ENCODE peak calls at places on chromosomes 5 and 9, in six cellular contexts. Z is left lung, W is brain microvascular endothelial cell, N is neural progenitor cell, S is heart left ventricle, M is suprapubic skin. I is an unnamed sample.

GRCh38 chr5:34657550-34657921 is 1.4 kb downstream of the RAI14 start:
- DNase-seq in Z (no peak), W (no peak), N (peak), S (no peak), M (no peak), I (peak)

GRCh38 chr9:121240394-121241145 is 27.4 kb upstream of the GSN start:
- DNase-seq in Z (no peak), W (no peak), N (no peak), S (no peak), M (no peak), I (no peak)

GRCh38 chr5:152367554-152367953 is 37.5 kb downstream of the NMUR2 start:
- DNase-seq in Z (no peak), W (no peak), N (no peak), S (no peak), M (no peak), I (no peak)

GRCh38 chr5:160621503-160621902 is 199.8 kb downstream of the PTTG1 start:
- DNase-seq in Z (no peak), W (no peak), N (no peak), S (no peak), M (no peak), I (no peak)

GRCh38 chr9:138008081-138008841 is 130.7 kb downstream of the CACNA1B start:
- DNase-seq in Z (peak), W (no peak), N (no peak), S (no peak), M (no peak), I (no peak)

GRCh38 chr9:36640982-36641381 is 68.3 kb downstream of the MELK start:
- DNase-seq in Z (no peak), W (no peak), N (no peak), S (no peak), M (no peak), I (no peak)

GRCh38 chr5:122473138-122473843 is 161.3 kb downstream of the SNCAIP start:
- DNase-seq in Z (no peak), W (no peak), N (no peak), S (no peak), M (no peak), I (no peak)

GRCh38 chr9:35105571-35106342 is 2.8 kb upstream of the STOML2 start:
- DNase-seq in Z (no peak), W (no peak), N (no peak), S (no peak), M (no peak), I (no peak)

GRCh38 chr5:81835813-81836458 is 85.0 kb upstream of the SSBP2 start:
- DNase-seq in Z (no peak), W (no peak), N (no peak), S (no peak), M (no peak), I (no peak)

GRCh38 chr9:68458918-68459317 is 81.8 kb downstream of the TMEM252 start:
- DNase-seq in Z (no peak), W (no peak), N (no peak), S (no peak), M (no peak), I (no peak)

GRCh38 chr5:59027145-59027907 is 444.5 kb downstream of the RAB3C start:
- DNase-seq in Z (no peak), W (no peak), N (no peak), S (no peak), M (no peak), I (no peak)

GRCh38 chr9:99172129-99173091 is 49.3 kb downstream of the ALG2 start:
- DNase-seq in Z (no peak), W (no peak), N (peak), S (no peak), M (no peak), I (peak)

GRCh38 chr9:127418037-127418471 is 6.1 kb upstream of the ZNF79 start:
- DNase-seq in Z (no peak), W (no peak), N (peak), S (no peak), M (no peak), I (peak)

GRCh38 chr5:54991446-54991845 is 6.1 kb upstream of the ESM1 start:
- DNase-seq in Z (no peak), W (no peak), N (no peak), S (no peak), M (no peak), I (no peak)

GRCh38 chr5:55926476-55926875 is 68.3 kb downstream of the IL6ST start:
- DNase-seq in Z (no peak), W (no peak), N (no peak), S (no peak), M (no peak), I (no peak)

GRCh38 chr5:133942589-133943474 is 25.6 kb downstream of the C5orf15 start:
- DNase-seq in Z (peak), W (no peak), N (no peak), S (peak), M (peak), I (no peak)

GRCh38 chr5:139364466-139364865 is 18.6 kb downstream of the SLC23A1 start:
- DNase-seq in Z (no peak), W (no peak), N (no peak), S (no peak), M (no peak), I (no peak)

GRCh38 chr9:115213777-115214428 is 95.9 kb upstream of the TNC start:
- DNase-seq in Z (no peak), W (peak), N (no peak), S (no peak), M (no peak), I (no peak)

GRCh38 chr9:97501972-97502221 is 431 bp downstream of the TMOD1 start:
- DNase-seq in Z (no peak), W (no peak), N (peak), S (no peak), M (no peak), I (peak)

GRCh38 chr5:131441184-131441583 is 177.3 kb downstream of the CDC42SE2 start:
- DNase-seq in Z (no peak), W (no peak), N (no peak), S (no peak), M (no peak), I (no peak)

GRCh38 chr5:143196601-143197259 is 206.8 kb downstream of the NR3C1 start:
- DNase-seq in Z (no peak), W (no peak), N (no peak), S (no peak), M (no peak), I (no peak)

GRCh38 chr9:118918180-118918579 is 451.1 kb downstream of the BRINP1 start:
- DNase-seq in Z (no peak), W (no peak), N (no peak), S (no peak), M (no peak), I (no peak)

GRCh38 chr9:127612993-127613954 is 1.2 kb downstream of the STXBP1 start:
- DNase-seq in Z (peak), W (peak), N (peak), S (peak), M (peak), I (peak)

GRCh38 chr5:111928501-111928900 is 171.5 kb upstream of the NREP start:
- DNase-seq in Z (no peak), W (no peak), N (no peak), S (no peak), M (no peak), I (no peak)

GRCh38 chr5:100840364-100840763 is 62.7 kb downstream of the ST8SIA4 start:
- DNase-seq in Z (no peak), W (peak), N (no peak), S (no peak), M (no peak), I (no peak)

GRCh38 chr9:12708562-12709298 is 15.5 kb downstream of the TYRP1 start:
- DNase-seq in Z (no peak), W (peak), N (no peak), S (no peak), M (no peak), I (no peak)

GRCh38 chr9:18626046-18626698 is 152.2 kb downstream of the ADAMTSL1 start:
- DNase-seq in Z (no peak), W (no peak), N (no peak), S (no peak), M (no peak), I (no peak)

GRCh38 chr5:63923914-63924313 is 38.3 kb downstream of the HTR1A start:
- DNase-seq in Z (no peak), W (no peak), N (no peak), S (no peak), M (no peak), I (no peak)

GRCh38 chr9:98654247-98654646 is 54.5 kb downstream of the GABBR2 start:
- DNase-seq in Z (no peak), W (no peak), N (no peak), S (no peak), M (no peak), I (no peak)

GRCh38 chr9:10135553-10135952 is 477.2 kb downstream of the PTPRD start:
- DNase-seq in Z (no peak), W (no peak), N (no peak), S (no peak), M (no peak), I (no peak)

GRCh38 chr9:93057703-93058356 is 671 bp upstream of the SUSD3 start:
- DNase-seq in Z (peak), W (no peak), N (no peak), S (no peak), M (no peak), I (no peak)

GRCh38 chr9:101478906-101479305 is 43.3 kb upstream of the ALDOB start:
- DNase-seq in Z (no peak), W (no peak), N (no peak), S (no peak), M (no peak), I (no peak)

GRCh38 chr9:133608382-133608781 is 807 bp downstream of the FAM163B start:
- DNase-seq in Z (peak), W (no peak), N (no peak), S (no peak), M (no peak), I (no peak)

GRCh38 chr5:127029513-127030258 is 672 bp downstream of the MARCHF3 start:
- DNase-seq in Z (peak), W (peak), N (peak), S (peak), M (peak), I (peak)

GRCh38 chr5:141338538-141339306 is at the start of gene PCDHGA2:
- DNase-seq in Z (no peak), W (peak), N (peak), S (no peak), M (no peak), I (no peak)

GRCh38 chr5:141343953-141344463 is 379 bp downstream of the PCDHGA3 start:
- DNase-seq in Z (no peak), W (no peak), N (no peak), S (no peak), M (no peak), I (no peak)

GRCh38 chr5:141342773-141343172 is 856 bp upstream of the PCDHGA3 start:
- DNase-seq in Z (no peak), W (no peak), N (no peak), S (no peak), M (no peak), I (no peak)

GRCh38 chr5:141345327-141345726 is 1.7 kb downstream of the PCDHGA3 start:
- DNase-seq in Z (no peak), W (no peak), N (no peak), S (no peak), M (no peak), I (no peak)

DNA sequence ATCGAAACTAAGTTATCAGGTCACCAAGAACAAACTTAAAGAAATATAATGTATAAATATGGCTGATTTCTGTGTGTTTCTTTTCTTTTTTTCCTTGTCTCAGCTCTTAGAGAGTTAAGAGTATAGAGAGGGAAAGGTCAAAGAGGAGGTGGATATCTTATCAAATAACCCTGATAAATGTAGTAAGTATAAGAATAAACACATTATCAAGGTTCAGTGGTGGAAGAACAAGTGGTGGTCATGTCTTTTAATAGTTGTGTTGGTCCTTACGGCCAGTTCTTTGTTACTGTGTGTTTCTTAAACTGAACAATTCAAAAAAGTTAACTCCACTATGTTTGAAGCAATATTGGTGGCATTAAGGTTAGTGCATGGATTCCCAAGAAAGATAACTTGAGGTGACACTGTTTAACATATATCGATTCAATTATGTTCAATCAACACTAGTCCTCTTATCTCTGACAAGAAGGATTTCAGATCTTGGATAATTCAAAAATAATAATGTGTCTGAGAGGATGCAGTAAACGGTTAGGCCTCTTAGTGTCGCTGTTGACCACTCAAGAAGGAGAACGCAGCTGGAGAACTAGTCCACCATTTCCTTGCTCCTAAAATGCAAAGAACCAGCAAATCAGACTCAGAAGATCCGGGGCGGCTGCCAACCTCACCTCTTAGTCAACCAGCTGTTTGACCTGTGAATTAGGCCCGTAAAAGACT is at the start of gene PCDHGA3:
- DNase-seq in Z (no peak), W (peak), N (no peak), S (no peak), M (no peak), I (no peak)
- TF ChIP-seq CTCF in Z (no peak), W (peak), N (peak), S (peak), M (no peak), I (no peak)

DNA sequence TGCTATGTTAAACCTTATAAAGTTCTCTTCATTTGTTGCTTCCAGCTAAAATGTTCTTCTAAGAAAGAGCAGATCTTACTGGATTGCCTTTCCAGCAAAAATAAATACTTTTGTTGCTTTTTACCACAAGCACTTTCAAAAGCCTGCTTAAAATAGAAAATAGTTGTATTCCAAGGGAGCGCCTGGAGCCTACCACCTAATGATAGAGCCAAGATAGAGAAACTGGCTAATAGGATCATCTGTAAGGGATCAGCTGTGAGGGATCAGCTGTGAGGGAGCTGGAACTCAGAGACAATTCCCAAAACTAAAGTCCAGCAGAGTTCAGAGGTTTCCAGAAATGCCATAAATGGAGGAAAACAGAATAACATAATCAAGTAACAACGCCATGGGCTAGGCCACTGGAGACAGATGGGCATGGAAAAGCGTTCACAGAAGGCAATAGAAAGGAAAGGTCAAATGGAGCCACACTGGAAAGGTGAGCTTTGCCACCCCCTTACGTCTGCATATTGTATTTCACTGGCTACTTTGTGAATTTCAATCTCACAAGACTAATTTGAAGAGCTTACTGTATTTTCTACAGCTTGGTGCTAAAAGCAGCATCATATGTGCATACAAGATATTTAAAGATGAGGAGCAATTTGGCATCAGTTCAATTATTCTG is 140.6 kb upstream of the TLE4 start:
- DNase-seq in Z (no peak), W (no peak), N (no peak), S (no peak), M (no peak), I (no peak)
- TF ChIP-seq CTCF in Z (no peak), W (no peak), N (no peak), S (no peak), M (no peak), I (no peak)

DNA sequence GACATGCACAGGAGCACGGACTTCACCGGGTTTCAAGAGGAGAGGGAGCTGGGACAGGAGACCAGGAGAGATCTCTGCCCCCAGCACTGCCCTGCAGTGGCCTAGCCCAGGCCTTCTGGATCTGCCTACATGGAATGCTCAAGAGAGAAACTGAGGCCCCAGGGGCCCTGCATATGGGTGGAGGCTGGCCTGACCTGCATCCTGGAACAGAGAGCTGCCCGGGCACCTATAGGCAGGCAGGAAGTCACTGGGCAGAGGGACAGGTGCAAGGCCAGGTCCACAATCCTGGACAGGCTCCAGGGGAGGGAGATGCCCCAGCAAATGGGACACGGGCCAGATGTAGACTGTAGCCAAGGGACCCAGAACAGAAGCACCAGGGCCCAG is 98.5 kb upstream of the RUFY1 start:
- DNase-seq in Z (no peak), W (no peak), N (no peak), S (no peak), M (no peak), I (no peak)
- TF ChIP-seq CTCF in Z (no peak), W (no peak), N (no peak), S (no peak), M (no peak), I (no peak)

GRCh38 chr9:129632460-129632859 is 6.5 kb downstream of the NTMT1 start:
- DNase-seq in Z (peak), W (no peak), N (no peak), S (no peak), M (no peak), I (no peak)
- TF ChIP-seq CTCF in Z (no peak), W (no peak), N (no peak), S (no peak), M (no peak), I (no peak)

GRCh38 chr9:116599342-116599884 is 87.7 kb upstream of the TRIM32 start:
- DNase-seq in Z (no peak), W (no peak), N (no peak), S (no peak), M (no peak), I (no peak)
- TF ChIP-seq CTCF in Z (no peak), W (peak), N (peak), S (no peak), M (no peak), I (no peak)

GRCh38 chr9:112669326-112669725 is 48.6 kb downstream of the INIP start:
- DNase-seq in Z (no peak), W (no peak), N (no peak), S (no peak), M (no peak), I (no peak)

GRCh38 chr9:112663681-112664080 is 54.2 kb downstream of the INIP start:
- DNase-seq in Z (no peak), W (no peak), N (no peak), S (no peak), M (no peak), I (no peak)

GRCh38 chr9:112659906-112660305 is 58.0 kb downstream of the INIP start:
- DNase-seq in Z (no peak), W (no peak), N (no peak), S (no peak), M (no peak), I (no peak)

GRCh38 chr9:112664541-112664940 is 53.4 kb downstream of the INIP start:
- DNase-seq in Z (no peak), W (peak), N (no peak), S (no peak), M (no peak), I (no peak)

DNA sequence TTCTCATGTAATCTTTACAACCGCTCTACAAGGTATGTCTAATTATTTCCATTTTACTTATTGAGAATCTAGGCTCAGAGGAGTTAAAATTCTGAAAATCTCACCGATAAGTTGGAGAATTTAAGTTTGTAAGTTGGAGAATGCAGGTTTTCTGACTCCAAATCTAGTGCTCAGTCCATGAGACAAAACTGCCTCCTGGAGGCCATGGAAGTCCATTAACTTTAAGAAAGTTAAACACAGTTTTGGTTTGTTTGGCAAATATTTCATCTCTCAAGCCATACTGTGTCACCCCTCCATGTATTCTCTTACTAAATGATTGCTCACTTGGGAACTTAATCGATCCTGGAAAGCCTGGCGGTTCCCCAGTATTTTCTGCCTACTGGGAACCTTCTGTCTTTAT is 52.6 kb downstream of the INIP start:
- DNase-seq in Z (no peak), W (no peak), N (no peak), S (no peak), M (no peak), I (no peak)
- TF ChIP-seq CTCF in Z (no peak), W (peak), N (peak), S (peak), M (no peak), I (no peak)

GRCh38 chr5:141841376-141841775 is 36.8 kb downstream of the PCDH1 start:
- DNase-seq in Z (peak), W (no peak), N (no peak), S (no peak), M (no peak), I (no peak)

GRCh38 chr5:141841781-141842180 is 36.4 kb downstream of the PCDH1 start:
- DNase-seq in Z (peak), W (no peak), N (no peak), S (no peak), M (no peak), I (no peak)

GRCh38 chr5:141844414-141845097 is 33.7 kb downstream of the PCDH1 start:
- DNase-seq in Z (no peak), W (no peak), N (no peak), S (no peak), M (no peak), I (no peak)

GRCh38 chr5:141845371-141845821 is 32.8 kb downstream of the PCDH1 start:
- DNase-seq in Z (no peak), W (no peak), N (peak), S (no peak), M (no peak), I (no peak)

DNA sequence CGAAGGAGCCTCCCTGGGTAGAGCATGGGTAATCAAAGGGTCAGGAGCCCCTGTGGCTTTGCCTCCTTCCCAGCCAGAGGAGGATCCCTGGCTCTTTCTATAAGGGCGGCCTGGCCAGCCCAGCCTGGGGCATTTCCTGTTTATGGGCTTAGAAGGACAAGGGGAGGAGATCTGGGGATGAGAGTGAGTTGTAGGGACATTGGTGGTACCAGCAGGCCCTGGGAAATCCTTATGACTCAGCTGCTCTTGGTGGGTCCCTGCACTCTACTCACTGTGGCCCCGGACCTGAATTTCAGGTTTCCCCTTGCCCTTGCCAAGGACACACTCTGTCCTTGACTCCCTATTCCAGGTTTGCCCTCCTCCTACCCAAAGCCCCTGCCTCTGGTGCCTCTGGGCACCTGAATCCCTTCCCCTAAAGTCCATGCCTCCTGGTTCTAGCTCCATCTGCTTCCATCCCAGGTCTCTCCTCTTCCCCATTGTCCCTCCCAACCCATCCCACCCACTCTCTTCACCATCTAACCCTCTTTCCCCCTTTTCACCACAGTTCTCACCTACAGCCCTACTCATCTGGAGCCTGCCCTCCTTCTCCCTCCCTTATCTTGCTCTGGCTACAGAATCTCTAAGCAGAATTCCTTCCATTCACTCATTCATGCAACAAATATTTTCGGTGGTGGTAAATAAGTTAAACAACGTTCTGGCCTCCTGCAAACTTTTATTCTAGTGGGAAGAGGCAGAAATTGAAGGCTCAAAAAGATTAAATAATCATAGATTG is 34.9 kb downstream of the PCDH1 start:
- DNase-seq in Z (no peak), W (no peak), N (no peak), S (no peak), M (no peak), I (no peak)
- TF ChIP-seq CTCF in Z (no peak), W (no peak), N (no peak), S (no peak), M (no peak), I (no peak)

I was measured in nephron progenitor cell.